ENCODE peak calls at places on chromosomes 4 and X, in eight cellular contexts. U is upper lobe of left lung, Z is ascending aorta, P is SK-N-SH, J is HFFc6, F is cardiac fibroblast, N is progenitor cell of endocrine pancreas, G is neural crest cell. S is an unnamed sample.
A peak's percentile ranks its signal among the peaks of the same experiment; 100 is the strongest.

GRCh38 chr4:147487616-147488015 is 6.7 kb downstream of the EDNRA start:
- DNase-seq in U (no peak), Z (no peak), P (no peak), J (no peak), F (no peak), N (no peak), G (no peak), S (no peak)

GRCh38 chr4:47551682-47552081 is 66.6 kb downstream of the ATP10D start:
- DNase-seq in U (no peak), Z (no peak), P (no peak), J (peak; percentile 68), F (no peak), N (no peak), G (no peak), S (no peak)

GRCh38 chr4:38382492-38382891 is 281.5 kb upstream of the KLF3 start:
- DNase-seq in U (no peak), Z (no peak), P (peak; percentile 68), J (no peak), F (no peak), N (no peak), G (no peak), S (no peak)

GRCh38 chrX:46912673-46913491 is 661 bp downstream of the JADE3 start:
- DNase-seq in U (peak; percentile 25), Z (no peak), P (peak; percentile 86), J (peak; percentile 4), F (peak; percentile 51), N (peak; percentile 59), G (peak; percentile 44), S (peak; percentile 58)

GRCh38 chr4:108313546-108314339 is 145.0 kb upstream of the LEF1 start:
- DNase-seq in U (no peak), Z (no peak), P (no peak), J (no peak), F (no peak), N (no peak), G (no peak), S (no peak)

GRCh38 chr4:88169298-88169697 is 10.9 kb upstream of the ABCG2 start:
- DNase-seq in U (no peak), Z (no peak), P (no peak), J (no peak), F (no peak), N (no peak), G (no peak), S (no peak)

GRCh38 chrX:110407910-110408545 is 49.4 kb downstream of the RTL9 start:
- DNase-seq in U (no peak), Z (no peak), P (peak; percentile 50), J (peak; percentile 46), F (peak; percentile 76), N (peak; percentile 59), G (peak; percentile 82), S (no peak)

GRCh38 chr4:61173799-61174198 is 26.3 kb upstream of the ADGRL3 start:
- DNase-seq in U (no peak), Z (no peak), P (no peak), J (no peak), F (peak; percentile 3), N (no peak), G (no peak), S (no peak)

GRCh38 chrX:123860506-123860840 is 620 bp downstream of the XIAP start:
- DNase-seq in U (peak; percentile 26), Z (no peak), P (peak; percentile 24), J (peak; percentile 8), F (no peak), N (no peak), G (no peak), S (no peak)

GRCh38 chr4:151940926-151941617 is 180.3 kb upstream of the GATB start:
- DNase-seq in U (no peak), Z (no peak), P (no peak), J (no peak), F (no peak), N (no peak), G (no peak), S (no peak)

DNA sequence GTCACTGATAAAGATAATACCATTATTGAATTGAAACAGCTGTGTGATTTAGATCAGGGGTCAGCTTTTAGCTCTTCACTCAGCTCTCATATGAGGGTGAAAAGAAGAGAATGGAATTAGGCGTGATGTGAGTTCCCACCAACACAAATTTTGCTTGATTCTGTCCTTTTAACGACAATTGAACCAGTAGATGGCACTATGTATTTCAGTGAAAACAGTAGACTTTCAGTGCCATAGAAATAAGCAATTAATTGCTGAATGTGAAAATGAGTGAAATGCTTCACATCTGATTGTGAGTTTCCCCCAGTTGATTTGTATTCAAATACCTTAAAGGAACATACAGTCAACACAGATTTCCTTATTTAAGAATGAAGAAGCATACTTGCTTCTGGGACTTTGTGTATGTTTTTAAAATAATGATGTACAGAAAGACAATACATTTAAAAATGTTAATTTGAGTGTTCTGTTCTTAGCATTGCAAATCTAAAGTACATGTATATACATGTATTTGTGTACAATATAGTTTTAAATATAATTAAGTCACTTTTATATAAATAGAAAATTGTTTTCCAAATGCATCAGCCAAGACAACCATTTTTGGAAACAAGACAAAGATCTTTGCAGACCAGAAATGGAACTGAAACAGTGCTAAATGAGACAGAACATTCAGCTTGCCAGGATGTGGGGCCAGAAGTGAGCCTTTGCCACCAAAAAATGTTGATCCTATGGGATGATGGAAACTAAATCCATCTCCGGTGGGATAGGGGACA is 178.8 kb downstream of the SNCA start:
- DNase-seq in U (no peak), Z (no peak), P (peak; percentile 10), J (peak; percentile 18), F (peak; percentile 63), N (no peak), G (no peak), S (no peak)
- TF ChIP-seq CTCF in U (no peak), Z (no peak), P (peak; percentile 66), J (peak; percentile 78), F (peak; percentile 31), N (peak; percentile 42), G (peak; percentile 56), S (no peak)

DNA sequence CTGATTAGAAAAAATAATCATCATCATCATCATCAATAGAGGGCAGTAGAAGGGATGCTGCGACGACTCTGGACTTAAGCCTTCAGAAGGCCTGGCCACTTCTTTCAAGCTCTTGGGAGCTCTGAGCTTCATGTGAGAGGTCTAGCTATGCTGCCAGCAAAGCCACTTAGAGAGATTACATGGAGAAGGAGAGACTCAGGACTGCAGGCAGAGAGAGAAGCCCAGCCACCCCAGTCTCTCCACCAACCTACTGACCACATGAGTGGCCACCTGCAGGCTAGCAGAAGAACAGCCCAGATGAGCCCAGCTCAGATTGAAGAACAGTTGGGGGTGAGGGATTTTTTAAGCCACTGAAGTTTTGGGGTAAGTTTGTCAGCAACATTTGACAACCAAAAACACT is 17.1 kb upstream of the TMEM150C start:
- DNase-seq in U (no peak), Z (no peak), P (no peak), J (no peak), F (no peak), N (no peak), G (no peak), S (no peak)
- TF ChIP-seq CTCF in U (no peak), Z (no peak), P (peak; percentile 25), J (peak; percentile 49), F (peak; percentile 32), N (peak; percentile 14), G (peak; percentile 13), S (no peak)

GRCh38 chrX:136307471-136307870 is 6.7 kb downstream of the ADGRG4 start:
- DNase-seq in U (no peak), Z (no peak), P (no peak), J (no peak), F (no peak), N (no peak), G (no peak), S (no peak)

GRCh38 chrX:136303041-136303440 is 2.3 kb downstream of the ADGRG4 start:
- DNase-seq in U (no peak), Z (no peak), P (no peak), J (no peak), F (no peak), N (no peak), G (no peak), S (no peak)

GRCh38 chrX:136306182-136306581 is 5.4 kb downstream of the ADGRG4 start:
- DNase-seq in U (no peak), Z (no peak), P (no peak), J (no peak), F (no peak), N (no peak), G (no peak), S (no peak)

GRCh38 chrX:136310411-136310810 is 9.6 kb downstream of the ADGRG4 start:
- DNase-seq in U (no peak), Z (no peak), P (no peak), J (peak; percentile 48), F (no peak), N (no peak), G (no peak), S (no peak)

DNA sequence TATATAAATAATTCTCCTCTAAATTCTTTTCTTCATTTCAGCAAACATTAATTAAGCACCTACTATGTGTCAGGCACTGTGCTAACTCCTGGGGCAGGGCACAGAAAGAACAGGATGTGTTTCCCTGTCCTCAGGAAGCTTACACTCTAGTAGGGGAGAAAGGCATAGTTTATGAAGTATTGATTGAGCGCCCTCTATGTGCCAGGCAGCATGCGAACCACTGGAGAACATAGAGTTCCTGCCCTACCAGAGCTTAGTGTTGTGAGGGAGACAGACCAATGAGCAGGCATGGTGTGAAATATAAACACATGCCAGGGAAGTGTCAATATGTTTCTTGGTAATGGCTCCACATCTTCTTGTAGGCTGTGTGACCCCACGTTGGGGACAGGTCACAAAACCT is 3.7 kb downstream of the ADGRG4 start:
- DNase-seq in U (no peak), Z (no peak), P (no peak), J (no peak), F (no peak), N (no peak), G (no peak), S (no peak)
- TF ChIP-seq CTCF in U (no peak), Z (no peak), P (peak; percentile 10), J (no peak), F (no peak), N (no peak), G (no peak), S (no peak)

GRCh38 chrX:54446084-54446483 is 5.9 kb downstream of the TSR2 start:
- DNase-seq in U (no peak), Z (no peak), P (no peak), J (no peak), F (no peak), N (no peak), G (no peak), S (no peak)

GRCh38 chrX:54444752-54445151 is 4.5 kb downstream of the TSR2 start:
- DNase-seq in U (no peak), Z (no peak), P (no peak), J (no peak), F (no peak), N (no peak), G (no peak), S (no peak)

GRCh38 chrX:54447461-54447860 is 7.3 kb downstream of the TSR2 start:
- DNase-seq in U (no peak), Z (no peak), P (no peak), J (no peak), F (peak; percentile 16), N (no peak), G (no peak), S (no peak)

GRCh38 chrX:54439967-54440871 is at the start of gene TSR2:
- DNase-seq in U (peak; percentile 83), Z (peak; percentile 63), P (peak; percentile 82), J (peak; percentile 87), F (peak; percentile 89), N (peak; percentile 51), G (peak; percentile 59), S (peak; percentile 59)

DNA sequence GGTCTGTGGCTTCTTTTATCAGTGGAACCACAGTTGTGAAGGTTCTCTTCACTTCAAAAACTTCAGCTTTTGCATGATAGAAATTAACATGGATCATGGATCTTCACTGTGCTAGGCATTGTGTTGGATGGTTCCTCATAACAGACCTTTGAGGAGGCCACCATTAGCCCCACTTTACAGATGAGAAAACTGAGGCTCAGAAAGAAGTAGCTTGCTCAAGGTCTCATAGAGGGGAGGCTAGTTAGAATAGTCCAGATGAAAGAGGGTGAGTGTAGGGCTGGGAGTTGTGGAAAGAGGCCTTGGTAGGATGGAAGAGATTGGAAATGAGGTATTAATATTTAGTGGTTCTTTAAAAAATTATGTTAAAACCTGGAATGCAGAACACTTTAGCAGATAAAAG is 2.6 kb downstream of the TSR2 start:
- DNase-seq in U (no peak), Z (no peak), P (no peak), J (no peak), F (no peak), N (no peak), G (no peak), S (no peak)
- TF ChIP-seq CTCF in U (no peak), Z (no peak), P (no peak), J (no peak), F (no peak), N (no peak), G (no peak), S (no peak)